ENCODE peak calls at places on chromosome 13, in nine cellular contexts. T, Y, H, J, V, W, I, K and D are unnamed samples.

GRCh38 chr13:29730253-29730652 is 120.2 kb downstream of the UBL3 start:
- DNase-seq in T (peak), Y (no peak), H (no peak), J (no peak), V (no peak), W (no peak), I (no peak), K (no peak), D (no peak)

GRCh38 chr13:27619093-27619705 is 1.1 kb downstream of the LNX2 start:
- DNase-seq in T (peak), Y (peak), H (no peak), J (no peak), V (no peak), W (no peak), I (no peak), K (peak), D (no peak)

GRCh38 chr13:98997738-98998641 is 20.1 kb upstream of the DOCK9 start:
- DNase-seq in T (peak), Y (peak), H (peak), J (no peak), V (peak), W (no peak), I (no peak), K (no peak), D (no peak)

GRCh38 chr13:64633948-64634347 is 2596.2 kb downstream of the PCDH9 start:
- DNase-seq in T (no peak), Y (no peak), H (no peak), J (no peak), V (no peak), W (no peak), I (no peak), K (peak), D (no peak)

GRCh38 chr13:40779049-40779448 is 8.1 kb upstream of the MRPS31 start:
- DNase-seq in T (no peak), Y (no peak), H (no peak), J (no peak), V (no peak), W (no peak), I (no peak), K (no peak), D (no peak)

GRCh38 chr13:35388456-35388855 is 88.0 kb downstream of the MAB21L1 start:
- DNase-seq in T (no peak), Y (peak), H (no peak), J (no peak), V (no peak), W (no peak), I (no peak), K (peak), D (no peak)

GRCh38 chr13:40190656-40191100 is 475.8 kb downstream of the FOXO1 start:
- DNase-seq in T (peak), Y (peak), H (peak), J (no peak), V (peak), W (peak), I (no peak), K (peak), D (no peak)

GRCh38 chr13:79451500-79451962 is 29.4 kb upstream of the NDFIP2 start:
- DNase-seq in T (peak), Y (peak), H (peak), J (peak), V (no peak), W (peak), I (no peak), K (peak), D (no peak)

GRCh38 chr13:46402178-46402577 is 15.1 kb upstream of the RUBCNL start:
- DNase-seq in T (no peak), Y (no peak), H (no peak), J (no peak), V (no peak), W (no peak), I (no peak), K (no peak), D (no peak)

GRCh38 chr13:86174632-86175031 is 375.4 kb upstream of the SLITRK6 start:
- DNase-seq in T (peak), Y (no peak), H (no peak), J (no peak), V (no peak), W (no peak), I (no peak), K (peak), D (no peak)
- TF ChIP-seq CTCF in T (no peak), Y (no peak), H (no peak), J (no peak), V (no peak), W (no peak), I (no peak), K (peak), D (no peak)

GRCh38 chr13:108690726-108691125 is 61.3 kb downstream of the MYO16 start:
- DNase-seq in T (no peak), Y (no peak), H (no peak), J (no peak), V (no peak), W (no peak), I (no peak), K (peak), D (no peak)

GRCh38 chr13:108681986-108682562 is 52.7 kb downstream of the MYO16 start:
- DNase-seq in T (no peak), Y (no peak), H (no peak), J (no peak), V (no peak), W (no peak), I (no peak), K (peak), D (no peak)

GRCh38 chr13:108682714-108683113 is 53.3 kb downstream of the MYO16 start:
- DNase-seq in T (no peak), Y (no peak), H (no peak), J (no peak), V (no peak), W (no peak), I (no peak), K (no peak), D (no peak)

DNA sequence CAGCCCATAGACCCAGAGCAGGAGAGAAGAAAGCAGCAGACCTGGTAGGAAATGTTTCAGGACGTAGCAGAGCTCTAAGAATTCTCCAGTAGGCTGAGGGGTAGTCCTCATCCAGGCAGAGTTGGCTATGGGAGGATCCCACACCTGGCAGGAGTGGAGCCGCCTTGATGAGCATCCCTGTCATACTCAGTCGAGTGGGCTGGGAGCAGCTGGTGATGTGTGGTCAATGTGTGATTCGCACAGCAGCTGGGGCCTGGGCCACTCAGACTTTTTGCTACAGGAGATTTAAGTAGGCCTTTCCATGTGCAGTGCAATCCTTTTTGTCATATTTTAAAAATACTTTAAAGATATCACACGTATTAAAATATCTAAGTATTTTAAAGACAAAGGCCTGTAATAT is 56.6 kb downstream of the MYO16 start:
- DNase-seq in T (no peak), Y (no peak), H (no peak), J (no peak), V (no peak), W (no peak), I (no peak), K (no peak), D (no peak)
- TF ChIP-seq CTCF in T (no peak), Y (no peak), H (no peak), J (no peak), V (no peak), W (no peak), I (no peak), K (no peak), D (no peak)

DNA sequence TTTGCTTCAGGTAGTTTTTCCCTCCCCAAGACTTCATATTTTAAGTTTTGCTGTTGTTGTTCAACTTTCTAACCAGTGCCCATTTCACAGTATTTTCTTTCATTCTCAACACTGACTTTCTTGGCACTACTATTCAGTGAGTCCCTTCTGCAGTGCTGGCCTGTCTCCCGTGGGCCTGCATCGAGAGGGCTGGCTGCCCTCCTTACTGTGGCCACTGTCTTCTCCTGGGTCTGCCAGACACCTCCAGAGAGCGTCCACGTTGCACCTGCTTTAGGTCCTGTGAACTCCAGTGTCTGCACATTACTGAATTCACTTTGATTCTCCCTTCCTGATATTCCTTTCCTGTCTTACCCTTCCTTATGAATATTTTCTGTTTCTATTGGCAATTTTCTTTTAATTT is 27.3 kb downstream of the COL4A1 start:
- DNase-seq in T (no peak), Y (no peak), H (no peak), J (no peak), V (no peak), W (no peak), I (no peak), K (no peak), D (no peak)
- TF ChIP-seq CTCF in T (no peak), Y (no peak), H (no peak), J (no peak), V (no peak), W (no peak), I (no peak), K (no peak), D (no peak)

DNA sequence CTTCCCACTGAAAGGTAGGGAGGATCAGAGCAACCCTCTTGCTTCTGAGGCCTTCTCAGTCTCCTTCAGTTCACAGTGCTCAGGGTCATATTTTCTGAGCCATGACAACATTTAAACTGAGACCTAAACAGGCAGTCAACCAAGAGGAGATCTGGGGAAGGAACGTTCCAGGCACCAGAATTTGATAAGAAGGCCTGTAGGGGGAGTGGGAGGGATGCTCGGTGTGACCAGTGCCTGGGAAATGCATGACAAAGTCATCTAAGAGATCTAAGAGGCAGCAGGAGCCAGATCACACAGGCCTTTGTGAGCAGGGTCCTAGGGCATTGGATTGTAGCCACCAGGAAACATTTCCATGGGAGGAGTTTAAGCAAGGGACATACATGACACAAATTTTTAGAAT is 71.6 kb downstream of the SHISA2 start:
- DNase-seq in T (peak), Y (peak), H (no peak), J (no peak), V (no peak), W (no peak), I (no peak), K (peak), D (peak)
- TF ChIP-seq CTCF in T (peak), Y (peak), H (peak), J (no peak), V (peak), W (no peak), I (no peak), K (peak), D (peak)

GRCh38 chr13:62014299-62014698 is 598.6 kb upstream of the PCDH20 start:
- DNase-seq in T (peak), Y (no peak), H (no peak), J (no peak), V (no peak), W (no peak), I (no peak), K (peak), D (no peak)
- TF ChIP-seq CTCF in T (peak), Y (no peak), H (no peak), J (no peak), V (no peak), W (no peak), I (no peak), K (peak), D (peak)

GRCh38 chr13:49220035-49220855 is at the start of gene MLNR:
- DNase-seq in T (no peak), Y (peak), H (no peak), J (peak), V (no peak), W (no peak), I (no peak), K (no peak), D (peak)
- TF ChIP-seq CTCF in T (no peak), Y (no peak), H (no peak), J (peak), V (no peak), W (no peak), I (no peak), K (no peak), D (peak)